ENCODE peak calls at places on chromosomes 7 and 10, in seven cellular contexts. R, N, G, C, J, I and W are unnamed samples.

GRCh38 chr10:1747590-1748157 is 10.3 kb upstream of the ADARB2 start:
- DNase-seq in J (no peak), N (no peak), C (no peak), I (no peak), G (no peak), R (no peak), W (no peak)

GRCh38 chr10:65358565-65358964 is 1567.3 kb upstream of the LRRTM3 start:
- DNase-seq in R (peak), C (no peak), G (peak), J (no peak), I (peak), N (no peak), W (no peak)

GRCh38 chr7:30285067-30285530 is 702 bp downstream of the ZNRF2 start:
- DNase-seq in G (no peak), J (peak), C (peak), I (no peak), N (peak), R (peak), W (no peak)

GRCh38 chr10:126609566-126609965 is 60.9 kb downstream of the C10orf90 start:
- DNase-seq in C (no peak), I (no peak), R (no peak), N (no peak), G (no peak), J (no peak), W (no peak)

GRCh38 chr10:129131439-129132122 is 335.5 kb upstream of the MGMT start:
- DNase-seq in R (no peak), N (no peak), J (no peak), C (no peak), G (no peak), I (no peak), W (no peak)

GRCh38 chr7:3916146-3916545 is 615.1 kb downstream of the SDK1 start:
- DNase-seq in N (no peak), C (no peak), G (peak), J (no peak), R (peak), I (no peak), W (no peak)

GRCh38 chr7:157446322-157446721 is 109.5 kb downstream of the DNAJB6 start:
- DNase-seq in N (peak), I (no peak), R (no peak), J (no peak), G (no peak), C (no peak), W (no peak)

GRCh38 chr10:84452006-84452405 is 123.6 kb downstream of the CCSER2 start:
- DNase-seq in C (no peak), J (no peak), R (no peak), N (no peak), I (no peak), G (peak), W (no peak)

GRCh38 chr7:76505168-76506080 is 4.9 kb upstream of the UPK3B start:
- DNase-seq in R (no peak), C (no peak), I (no peak), G (no peak), N (peak), J (no peak), W (no peak)

GRCh38 chr7:51026341-51026740 is 243.6 kb upstream of the GRB10 start:
- DNase-seq in R (no peak), I (no peak), J (no peak), N (no peak), C (no peak), G (no peak), W (no peak)

GRCh38 chr7:100785878-100786277 is 41.4 kb downstream of the EPHB4 start:
- DNase-seq in N (no peak), I (no peak), R (no peak), C (no peak), J (no peak), G (no peak), W (no peak)

GRCh38 chr7:3931843-3932242 is 630.8 kb downstream of the SDK1 start:
- DNase-seq in N (no peak), J (no peak), R (no peak), C (no peak), I (no peak), G (no peak), W (no peak)

GRCh38 chr7:28406192-28406591 is 6.1 kb upstream of the CREB5 start:
- DNase-seq in N (no peak), I (no peak), J (no peak), G (no peak), C (no peak), R (peak), W (no peak)

GRCh38 chr10:29397221-29397620 is 108.4 kb downstream of the LYZL1 start:
- DNase-seq in I (no peak), G (no peak), J (no peak), N (no peak), R (no peak), C (no peak), W (no peak)

GRCh38 chr7:20306499-20306946 is 24.2 kb upstream of the ITGB8 start:
- DNase-seq in G (no peak), N (no peak), C (no peak), R (peak), I (no peak), J (no peak), W (no peak)

GRCh38 chr10:24299587-24300258 is 90.8 kb downstream of the KIAA1217 start:
- DNase-seq in C (no peak), G (peak), R (peak), I (no peak), J (no peak), N (no peak), W (no peak)

GRCh38 chr7:92228742-92229141 is 17.0 kb downstream of the KRIT1 start:
- DNase-seq in G (no peak), C (no peak), J (no peak), I (no peak), N (no peak), R (no peak), W (no peak)

GRCh38 chr7:124155400-124156022 is 122.6 kb upstream of the TMEM229A start:
- DNase-seq in C (no peak), J (no peak), R (peak), G (peak), I (peak), N (no peak), W (no peak)

GRCh38 chr7:33395340-33395739 is 266.0 kb downstream of the BBS9 start:
- DNase-seq in G (no peak), J (no peak), C (no peak), R (no peak), I (no peak), N (no peak), W (no peak)

GRCh38 chr10:121519901-121520500 is 78.2 kb downstream of the FGFR2 start:
- DNase-seq in R (peak), J (no peak), C (no peak), I (no peak), G (no peak), N (no peak), W (no peak)

GRCh38 chr10:122476034-122476695 is 14.8 kb downstream of the HTRA1 start:
- DNase-seq in I (no peak), R (no peak), N (no peak), C (no peak), G (no peak), J (no peak), W (no peak)

GRCh38 chr10:62993121-62993520 is 140.0 kb upstream of the NRBF2 start:
- DNase-seq in J (no peak), I (no peak), G (no peak), C (no peak), R (peak), N (no peak), W (no peak)

GRCh38 chr10:22321831-22322662 is 1.1 kb downstream of the BMI1 start:
- DNase-seq in R (peak), N (peak), J (no peak), G (peak), C (no peak), I (no peak), W (peak)

GRCh38 chr7:80719261-80719660 is 80.8 kb downstream of the CD36 start:
- DNase-seq in R (peak), J (no peak), C (no peak), G (peak), N (no peak), I (no peak), W (no peak)

GRCh38 chr10:89159761-89160160 is 47.4 kb downstream of the CH25H start:
- DNase-seq in G (peak), J (no peak), C (no peak), R (no peak), I (no peak), N (no peak), W (no peak)

GRCh38 chr10:3192856-3193635 is 20.5 kb upstream of the PITRM1 start:
- DNase-seq in G (peak), N (no peak), I (peak), J (no peak), R (peak), C (no peak), W (peak)

GRCh38 chr10:60140681-60141632 is 234.6 kb upstream of the CCDC6 start:
- DNase-seq in J (no peak), R (peak), N (no peak), C (no peak), I (no peak), G (peak), W (no peak)

GRCh38 chr7:107244613-107245012 is 75.8 kb downstream of the HBP1 start:
- DNase-seq in I (no peak), G (no peak), N (no peak), J (no peak), R (no peak), C (no peak), W (no peak)

GRCh38 chr7:81839708-81840359 is 70.0 kb upstream of the HGF start:
- DNase-seq in G (no peak), N (no peak), I (no peak), C (no peak), J (no peak), R (no peak), W (no peak)

GRCh38 chr10:91643700-91644099 is 10.8 kb upstream of the PPP1R3C start:
- DNase-seq in J (no peak), C (no peak), I (no peak), N (no peak), G (peak), R (no peak), W (no peak)

GRCh38 chr7:41003031-41003925 is 699.6 kb downstream of the INHBA start:
- DNase-seq in C (no peak), J (no peak), I (peak), R (peak), N (no peak), G (peak), W (no peak)

GRCh38 chr10:30553625-30554442 is 75.7 kb downstream of the LYZL2 start:
- DNase-seq in R (peak), C (no peak), J (no peak), G (peak), I (peak), N (peak), W (no peak)

GRCh38 chr10:91708174-91708861 is 75.4 kb upstream of the PPP1R3C start:
- DNase-seq in I (no peak), N (no peak), G (peak), J (no peak), C (no peak), R (no peak), W (no peak)

GRCh38 chr10:131909014-131909808 is 8.4 kb downstream of the PPP2R2D start:
- DNase-seq in N (no peak), J (no peak), G (no peak), C (no peak), I (no peak), R (no peak), W (no peak)

GRCh38 chr10:112722758-112723157 is 227.3 kb upstream of the TCF7L2 start:
- DNase-seq in C (no peak), N (no peak), G (no peak), J (no peak), R (no peak), I (no peak), W (no peak)

GRCh38 chr10:72086466-72087391 is 1.6 kb downstream of the SPOCK2 start:
- DNase-seq in C (peak), N (peak), J (no peak), I (peak), G (no peak), R (no peak), W (peak)

GRCh38 chr7:144709066-144709465 is 126.8 kb downstream of the TPK1 start:
- DNase-seq in J (no peak), G (no peak), R (no peak), C (no peak), I (no peak), N (no peak), W (no peak)

GRCh38 chr10:120508393-120508792 is 51.4 kb downstream of the PLPP4 start:
- DNase-seq in G (peak), N (no peak), I (no peak), J (no peak), R (peak), C (no peak), W (no peak)

GRCh38 chr7:40057292-40057691 is 77.1 kb downstream of the MPLKIP start:
- DNase-seq in N (no peak), R (peak), I (no peak), G (peak), C (no peak), J (no peak), W (no peak)

GRCh38 chr10:101158101-101159058 is 27.3 kb downstream of the TLX1 start:
- DNase-seq in N (no peak), I (no peak), C (no peak), G (no peak), R (no peak), J (no peak), W (no peak)